ENCODE peak calls at places on chromosome 7, in ten cellular contexts. L is SK-N-SH, D is DND-41, I is mesendoderm, C is PC-3, A is kidney, P is IMR-90, M is neuronal stem cell, V is HepG2, U is astrocyte. B is an unnamed sample.

GRCh38 chr7:154744226-154744860 is 258.6 kb downstream of the PAXIP1 start:
- DNase-seq in D (peak; percentile 54), L (peak; percentile 86), U (no peak), V (no peak), I (peak; percentile 90), P (no peak), C (peak; percentile 18), A (no peak), M (peak; percentile 68), B (peak; percentile 63)

GRCh38 chr7:114345494-114345893 is 69.1 kb upstream of the FOXP2 start:
- DNase-seq in C (no peak), L (no peak), I (no peak), M (no peak), A (no peak), V (no peak), U (peak; percentile 75), D (no peak), P (peak; percentile 33), B (no peak)

GRCh38 chr7:32357535-32358277 is 132.5 kb downstream of the LSM5 start:
- DNase-seq in P (no peak), I (peak; percentile 47), M (peak; percentile 14), C (peak; percentile 30), L (no peak), U (no peak), A (no peak), D (no peak), V (no peak), B (peak; percentile 51)

GRCh38 chr7:1994931-1995330 is 237.8 kb downstream of the MAD1L1 start:
- DNase-seq in D (no peak), L (no peak), P (no peak), A (peak; percentile 63), C (no peak), M (no peak), U (no peak), I (no peak), V (no peak), B (no peak)

GRCh38 chr7:71601840-71602239 is 469.9 kb downstream of the GALNT17 start:
- DNase-seq in A (peak; percentile 80), U (no peak), L (no peak), P (no peak), M (no peak), I (no peak), D (no peak), C (no peak), V (no peak), B (no peak)

GRCh38 chr7:16921644-16922257 is 40.0 kb upstream of the AGR3 start:
- DNase-seq in U (peak; percentile 25), M (no peak), L (no peak), V (no peak), I (no peak), C (peak; percentile 90), P (peak; percentile 20), D (no peak), A (no peak), B (no peak)

GRCh38 chr7:93877742-93878141 is 12.8 kb downstream of the TFPI2 start:
- DNase-seq in L (no peak), I (no peak), D (no peak), A (no peak), U (no peak), C (no peak), V (no peak), P (no peak), M (no peak), B (no peak)

GRCh38 chr7:6376820-6377219 is 70.9 kb downstream of the DAGLB start:
- DNase-seq in U (no peak), V (peak; percentile 90), C (no peak), A (no peak), I (no peak), D (no peak), L (no peak), P (no peak), M (no peak), B (no peak)

GRCh38 chr7:20561466-20561865 is 54.0 kb upstream of the ABCB5 start:
- DNase-seq in I (peak; percentile 72), C (peak; percentile 64), M (no peak), A (no peak), V (peak; percentile 21), D (no peak), U (peak; percentile 52), P (no peak), L (no peak), B (no peak)

GRCh38 chr7:94698275-94698674 is 42.3 kb upstream of the SGCE start:
- DNase-seq in A (no peak), U (peak; percentile 78), I (peak; percentile 68), P (peak; percentile 84), D (no peak), C (peak; percentile 78), L (no peak), M (no peak), V (peak; percentile 81), B (no peak)

GRCh38 chr7:112791465-112792168 is 1.4 kb upstream of the TMEM168 start:
- DNase-seq in U (no peak), P (no peak), D (no peak), V (peak; percentile 77), C (no peak), M (no peak), A (no peak), I (no peak), L (no peak), B (no peak)

GRCh38 chr7:112789453-112789823 is 755 bp downstream of the TMEM168 start:
- DNase-seq in D (no peak), P (no peak), U (no peak), C (no peak), A (no peak), L (no peak), V (no peak), M (no peak), I (no peak), B (no peak)

GRCh38 chr7:112789824-112790650 is at the start of gene TMEM168:
- DNase-seq in A (peak; percentile 92), M (peak; percentile 54), D (peak; percentile 78), I (peak; percentile 91), L (peak; percentile 93), P (peak; percentile 76), V (peak; percentile 63), C (peak; percentile 74), U (peak; percentile 73), B (peak; percentile 94)

GRCh38 chr7:112790651-112790973 is 419 bp upstream of the TMEM168 start:
- DNase-seq in M (no peak), A (no peak), I (no peak), V (no peak), P (no peak), D (no peak), C (no peak), L (no peak), U (no peak), B (peak; percentile 82)

GRCh38 chr7:112788778-112789343 is 1.3 kb downstream of the TMEM168 start:
- DNase-seq in I (no peak), D (no peak), V (no peak), L (no peak), C (no peak), U (no peak), M (no peak), A (no peak), P (no peak), B (peak; percentile 41)
- H3K9ac ChIP-seq in I (peak overlapping the region; percentile 11), D (peak overlapping the region; percentile 74), V (peak overlapping the region; percentile 79), L (peak overlapping the region; percentile 86), C (peak overlapping the region; percentile 85), U (no peak overlapping the region), M (no peak overlapping the region), A (no peak overlapping the region), P (peak overlapping the region; percentile 38), B (peak overlapping the region; percentile 77)

GRCh38 chr7:44101304-44101965 is 2.7 kb upstream of the AEBP1 start:
- DNase-seq in D (no peak), V (no peak), P (no peak), L (no peak), I (no peak), A (peak; percentile 55), C (no peak), M (no peak), U (no peak), B (no peak)

GRCh38 chr7:44099669-44100068 is 4.5 kb upstream of the AEBP1 start:
- DNase-seq in V (no peak), D (no peak), P (no peak), U (no peak), C (no peak), L (no peak), M (no peak), I (no peak), A (no peak), B (no peak)

GRCh38 chr7:44098092-44099068 is 5.8 kb upstream of the AEBP1 start:
- DNase-seq in L (no peak), P (no peak), D (peak; percentile 70), I (no peak), U (no peak), M (no peak), C (no peak), V (no peak), A (no peak), B (no peak)

GRCh38 chr7:44101966-44102845 is 1.9 kb upstream of the AEBP1 start:
- DNase-seq in P (peak; percentile 85), C (no peak), A (peak; percentile 82), I (no peak), D (no peak), L (no peak), V (no peak), U (peak; percentile 53), M (no peak), B (no peak)

GRCh38 chr7:44100458-44101303 is 3.5 kb upstream of the AEBP1 start:
- DNase-seq in M (no peak), A (peak; percentile 87), U (peak; percentile 84), D (peak; percentile 53), L (peak; percentile 50), P (peak; percentile 78), C (no peak), I (no peak), V (no peak), B (no peak)
- H3K4me3 ChIP-seq in M (no peak overlapping the region), A (no peak overlapping the region), U (no peak overlapping the region), D (no peak overlapping the region), L (no peak overlapping the region), P (no peak overlapping the region), C (no peak overlapping the region), I (no peak overlapping the region), V (peak overlapping the region; percentile 66), B (no peak overlapping the region)

DNA sequence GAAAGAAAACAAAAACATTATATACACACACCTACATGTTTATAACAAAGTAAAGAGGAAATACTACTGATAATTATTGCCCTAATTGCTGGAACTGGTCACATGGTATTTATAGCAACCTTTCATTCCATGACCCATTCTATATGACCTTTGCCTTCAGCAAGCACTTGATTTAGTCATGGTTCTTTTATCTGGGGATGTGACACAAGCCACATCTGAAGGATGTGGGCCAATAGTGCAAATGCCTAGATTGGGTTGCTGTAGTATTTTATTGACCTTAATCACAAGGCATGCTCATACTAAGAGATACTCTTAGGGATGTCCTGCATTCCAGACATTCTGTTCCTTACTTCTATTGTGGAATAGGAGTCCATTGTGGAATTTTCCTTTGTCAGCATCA is 723.5 kb upstream of the POM121L12 start:
- DNase-seq in P (no peak), V (no peak), C (no peak), A (no peak), M (no peak), L (no peak), U (no peak), I (no peak), D (no peak), B (no peak)
- H3K36me3 ChIP-seq in P (no peaks in the 10 kb centered on the region), V (no peaks in the 10 kb centered on the region), C (no peaks in the 10 kb centered on the region), A (no peaks in the 10 kb centered on the region), M (no peaks in the 10 kb centered on the region), L (no peaks in the 10 kb centered on the region), U (no peaks in the 10 kb centered on the region), I (no peaks in the 10 kb centered on the region), D (no peaks in the 10 kb centered on the region), B (no peaks in the 10 kb centered on the region)

GRCh38 chr7:100840470-100841100 is 11.9 kb upstream of the SLC12A9 start:
- DNase-seq in C (no peak), A (peak; percentile 2), V (peak; percentile 28), U (no peak), M (no peak), P (no peak), L (no peak), I (peak; percentile 37), D (no peak), B (no peak)
- H3K9ac ChIP-seq in C (no peak overlapping the region), A (no peak overlapping the region), V (peak overlapping the region; percentile 5), U (no peak overlapping the region), M (no peak overlapping the region), P (no peak overlapping the region), L (no peak overlapping the region), I (no peak overlapping the region), D (no peak overlapping the region), B (no peak overlapping the region)

B was measured in Karpas-422.